ENCODE peak calls at places on chromosomes 7 and 10, in ten cellular contexts. N, A, Z, V, C, T, J, P, F and L are unnamed samples.

GRCh38 chr7:2271273-2272026 is 29.4 kb downstream of the NUDT1 start:
- DNase-seq in N (no peak), A (no peak), Z (no peak), V (no peak), C (no peak), T (no peak), J (no peak), P (no peak), F (no peak), L (no peak)

GRCh38 chr7:74656421-74656910 is 1.1 kb upstream of the GTF2I start:
- DNase-seq in N (peak; percentile 71), A (peak; percentile 16), Z (peak; percentile 27), V (peak; percentile 87), C (peak; percentile 41), T (peak; percentile 60), J (no peak), P (peak; percentile 22), F (peak; percentile 41), L (no peak)

GRCh38 chr10:6416892-6417512 is 163.1 kb downstream of the PRKCQ start:
- DNase-seq in N (peak; percentile 47), A (peak; percentile 59), Z (peak; percentile 56), V (no peak), C (peak; percentile 77), T (no peak), J (no peak), P (peak; percentile 57), F (peak; percentile 58), L (peak; percentile 56)

GRCh38 chr10:3852147-3852904 is 67.3 kb upstream of the KLF6 start:
- DNase-seq in N (peak; percentile 91), A (peak; percentile 99), Z (peak; percentile 58), V (peak; percentile 80), C (peak; percentile 99), T (peak; percentile 34), J (peak; percentile 95), P (peak; percentile 98), F (peak; percentile 94), L (peak; percentile 78)

GRCh38 chr7:157337316-157338149 is 729 bp downstream of the DNAJB6 start:
- DNase-seq in N (peak; percentile 60), A (peak; percentile 52), Z (peak; percentile 89), V (peak; percentile 94), C (peak; percentile 65), T (peak; percentile 68), J (no peak), P (peak; percentile 47), F (peak; percentile 64), L (peak; percentile 86)

GRCh38 chr7:150385240-150385830 is 6.2 kb downstream of the ZNF775 start:
- DNase-seq in N (no peak), A (no peak), Z (no peak), V (no peak), C (no peak), T (no peak), J (no peak), P (no peak), F (no peak), L (no peak)

GRCh38 chr10:52486840-52487611 is 172.9 kb downstream of the DKK1 start:
- DNase-seq in N (no peak), A (peak; percentile 89), Z (no peak), V (no peak), C (peak; percentile 95), T (no peak), J (peak; percentile 87), P (peak; percentile 92), F (peak; percentile 66), L (no peak)

GRCh38 chr10:4101918-4102654 is 317.1 kb upstream of the KLF6 start:
- DNase-seq in N (peak; percentile 35), A (no peak), Z (no peak), V (no peak), C (no peak), T (no peak), J (no peak), P (no peak), F (no peak), L (no peak)

GRCh38 chr10:91864099-91864498 is 45.2 kb downstream of the FGFBP3 start:
- DNase-seq in N (no peak), A (peak; percentile 7), Z (no peak), V (no peak), C (no peak), T (no peak), J (no peak), P (no peak), F (no peak), L (no peak)

DNA sequence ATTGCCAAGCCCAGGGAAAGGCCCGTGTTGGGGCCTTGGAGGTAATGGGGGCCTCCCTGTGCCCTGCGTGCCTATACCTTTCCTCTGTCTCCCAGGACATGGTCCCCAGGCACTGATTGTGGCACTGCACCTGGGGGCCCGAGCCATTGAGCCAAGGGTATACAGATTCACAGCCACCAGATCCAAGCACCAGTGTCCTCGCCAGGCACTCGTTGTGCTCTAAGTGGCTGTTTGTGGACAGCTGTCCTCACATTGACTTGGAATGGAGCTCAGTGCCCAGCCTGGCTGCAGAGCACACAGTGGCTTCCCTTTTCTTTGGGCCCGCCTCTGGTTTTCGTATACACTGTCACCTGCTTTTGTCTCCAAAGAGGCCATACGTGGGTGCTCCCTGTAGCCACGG is 72.0 kb upstream of the BTBD16 start:
- DNase-seq in N (no peak), A (no peak), Z (no peak), V (no peak), C (no peak), T (peak; percentile 60), J (no peak), P (no peak), F (no peak), L (no peak)
- TF ChIP-seq CTCF in N (no peak), A (no peak), Z (no peak), V (no peak), C (no peak), T (no peak), J (no peak), P (no peak), F (no peak), L (no peak)

DNA sequence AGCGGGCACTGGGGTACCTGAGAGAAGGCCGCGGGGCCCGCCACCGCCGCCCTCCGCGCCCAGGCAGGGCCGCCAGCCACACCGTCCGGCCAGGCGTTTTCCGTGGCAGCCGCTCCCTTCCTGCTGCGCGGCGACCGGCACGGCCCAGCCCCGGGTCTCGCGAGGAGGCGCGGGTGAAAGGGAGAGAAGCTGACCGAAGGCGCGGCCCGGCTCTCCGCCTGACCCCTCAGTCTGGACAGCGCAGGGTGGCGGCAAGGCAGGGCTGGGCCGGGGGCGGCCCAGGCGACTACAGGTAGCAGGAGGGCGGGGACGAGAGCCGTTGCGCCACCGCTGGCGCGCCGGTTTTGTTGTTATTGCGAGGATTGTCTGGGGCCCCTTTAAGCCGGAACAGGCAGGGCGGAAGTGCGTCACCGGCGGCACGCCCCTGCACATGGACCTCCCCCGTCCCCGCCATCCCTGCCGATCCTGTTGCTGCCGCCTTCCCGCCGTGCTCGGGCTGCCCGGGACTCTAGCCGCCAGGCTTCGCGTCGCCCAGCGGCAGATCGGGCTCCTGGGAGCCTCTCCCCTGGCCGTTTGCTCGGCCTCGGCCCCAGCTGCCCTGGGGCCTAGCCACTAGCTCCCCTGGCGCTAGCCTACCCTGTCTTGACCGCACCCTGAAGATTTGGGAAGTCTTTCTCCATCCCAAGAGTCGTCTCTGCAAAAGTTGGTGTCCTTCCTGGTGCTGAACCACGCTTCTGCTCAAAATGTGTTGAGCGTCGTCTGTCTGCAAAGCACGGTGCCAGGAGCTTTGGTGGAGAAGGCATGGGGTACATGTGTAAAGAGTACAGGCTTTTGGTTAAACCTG is at the start of gene HERPUD2:
- DNase-seq in N (peak; percentile 94), A (peak; percentile 87), Z (peak; percentile 93), V (peak; percentile 99), C (peak; percentile 92), T (peak; percentile 94), J (peak; percentile 52), P (peak; percentile 76), F (peak; percentile 94), L (peak; percentile 96)
- TF ChIP-seq CTCF in N (no peak), A (no peak), Z (peak; percentile 4), V (peak; percentile 5), C (no peak), T (no peak), J (peak; percentile 12), P (no peak), F (no peak), L (no peak)

GRCh38 chr7:123635551-123636359 is 19.9 kb upstream of the LMOD2 start:
- DNase-seq in N (peak; percentile 11), A (peak; percentile 68), Z (no peak), V (no peak), C (peak; percentile 85), T (no peak), J (no peak), P (peak; percentile 33), F (peak; percentile 59), L (peak; percentile 22)
- TF ChIP-seq CTCF in N (peak; percentile 36), A (peak; percentile 80), Z (peak; percentile 3), V (peak; percentile 36), C (peak; percentile 77), T (peak; percentile 72), J (peak; percentile 68), P (peak; percentile 78), F (peak; percentile 70), L (peak; percentile 31)

GRCh38 chr10:119201233-119201632 is 6.1 kb upstream of the GRK5 start:
- DNase-seq in N (no peak), A (no peak), Z (no peak), V (no peak), C (no peak), T (no peak), J (no peak), P (no peak), F (no peak), L (no peak)

GRCh38 chr10:119203006-119203405 is 4.4 kb upstream of the GRK5 start:
- DNase-seq in N (no peak), A (peak; percentile 38), Z (no peak), V (no peak), C (peak; percentile 57), T (no peak), J (no peak), P (peak; percentile 61), F (no peak), L (no peak)

GRCh38 chr10:119197921-119198320 is 9.4 kb upstream of the GRK5 start:
- DNase-seq in N (no peak), A (peak; percentile 69), Z (no peak), V (no peak), C (peak; percentile 47), T (no peak), J (peak; percentile 95), P (peak; percentile 73), F (peak; percentile 71), L (no peak)

GRCh38 chr10:119199231-119199992 is 8.0 kb upstream of the GRK5 start:
- DNase-seq in N (peak; percentile 80), A (peak; percentile 86), Z (peak; percentile 62), V (no peak), C (peak; percentile 96), T (peak; percentile 32), J (no peak), P (peak; percentile 79), F (peak; percentile 73), L (peak; percentile 49)

GRCh38 chr10:119198438-119198837 is 8.9 kb upstream of the GRK5 start:
- DNase-seq in N (peak; percentile 38), A (no peak), Z (peak; percentile 59), V (no peak), C (peak; percentile 47), T (no peak), J (no peak), P (no peak), F (peak; percentile 47), L (peak; percentile 49)
- TF ChIP-seq CTCF in N (peak; percentile 42), A (peak; percentile 45), Z (peak; percentile 28), V (peak; percentile 35), C (peak; percentile 71), T (peak; percentile 43), J (peak; percentile 35), P (peak; percentile 72), F (no peak), L (peak; percentile 50)

GRCh38 chr7:68692511-68692910 is 905.8 kb upstream of the AUTS2 start:
- DNase-seq in N (no peak), A (no peak), Z (no peak), V (no peak), C (no peak), T (no peak), J (no peak), P (no peak), F (no peak), L (no peak)
- TF ChIP-seq CTCF in N (no peak), A (no peak), Z (no peak), V (no peak), C (no peak), T (no peak), J (no peak), P (no peak), F (no peak), L (no peak)